ENCODE peak calls at places on chromosomes 7 and 10, in eight cellular contexts. One of them, this sample, is unnamed.

GRCh38 chr7:81990395-81990794 is 220.5 kb upstream of the HGF start:
- DNase-seq in body of pancreas: no peak
- DNase-seq in GM12865: no peak
- DNase-seq in HFF-Myc: no peak
- DNase-seq in foreskin fibroblast: peak
- DNase-seq in kidney epithelial cell: peak
- DNase-seq in sigmoid colon: no peak
- DNase-seq in aorta: no peak
- DNase-seq in this sample: no peak

GRCh38 chr10:92993671-92994304 is 66.8 kb upstream of the CYP26C1 start:
- DNase-seq in HFF-Myc: no peak
- DNase-seq in aorta: no peak
- DNase-seq in sigmoid colon: no peak
- DNase-seq in body of pancreas: no peak
- DNase-seq in GM12865: no peak
- DNase-seq in kidney epithelial cell: no peak
- DNase-seq in foreskin fibroblast: no peak
- DNase-seq in this sample: no peak

GRCh38 chr10:84523509-84523908 is 195.1 kb downstream of the CCSER2 start:
- DNase-seq in aorta: no peak
- DNase-seq in sigmoid colon: no peak
- DNase-seq in HFF-Myc: no peak
- DNase-seq in GM12865: no peak
- DNase-seq in body of pancreas: no peak
- DNase-seq in kidney epithelial cell: no peak
- DNase-seq in foreskin fibroblast: no peak
- DNase-seq in this sample: no peak

GRCh38 chr7:50679218-50680007 is 103.3 kb downstream of the GRB10 start:
- DNase-seq in sigmoid colon: no peak
- DNase-seq in aorta: no peak
- DNase-seq in kidney epithelial cell: no peak
- DNase-seq in HFF-Myc: peak
- DNase-seq in GM12865: peak
- DNase-seq in foreskin fibroblast: peak
- DNase-seq in body of pancreas: no peak
- DNase-seq in this sample: no peak

GRCh38 chr7:112882022-112882421 is 91.8 kb upstream of the TMEM168 start:
- DNase-seq in GM12865: no peak
- DNase-seq in foreskin fibroblast: no peak
- DNase-seq in HFF-Myc: no peak
- DNase-seq in aorta: no peak
- DNase-seq in kidney epithelial cell: no peak
- DNase-seq in sigmoid colon: no peak
- DNase-seq in body of pancreas: no peak
- DNase-seq in this sample: no peak

GRCh38 chr10:72834183-72834825 is 59.2 kb upstream of the OIT3 start:
- DNase-seq in aorta: no peak
- DNase-seq in body of pancreas: peak
- DNase-seq in HFF-Myc: peak
- DNase-seq in GM12865: peak
- DNase-seq in sigmoid colon: peak
- DNase-seq in kidney epithelial cell: peak
- DNase-seq in foreskin fibroblast: peak
- DNase-seq in this sample: no peak

GRCh38 chr10:28302012-28302667 is 724 bp downstream of the MPP7 start:
- DNase-seq in kidney epithelial cell: no peak
- DNase-seq in GM12865: no peak
- DNase-seq in sigmoid colon: no peak
- DNase-seq in HFF-Myc: no peak
- DNase-seq in foreskin fibroblast: no peak
- DNase-seq in body of pancreas: no peak
- DNase-seq in aorta: peak
- DNase-seq in this sample: no peak

GRCh38 chr10:79156334-79157274 is 87.8 kb downstream of the ZMIZ1 start:
- DNase-seq in kidney epithelial cell: no peak
- DNase-seq in aorta: no peak
- DNase-seq in foreskin fibroblast: no peak
- DNase-seq in sigmoid colon: no peak
- DNase-seq in GM12865: no peak
- DNase-seq in body of pancreas: no peak
- DNase-seq in HFF-Myc: no peak
- DNase-seq in this sample: no peak

GRCh38 chr7:821688-822087 is 10.6 kb upstream of the SUN1 start:
- DNase-seq in GM12865: no peak
- DNase-seq in aorta: peak
- DNase-seq in body of pancreas: no peak
- DNase-seq in kidney epithelial cell: no peak
- DNase-seq in HFF-Myc: no peak
- DNase-seq in sigmoid colon: peak
- DNase-seq in foreskin fibroblast: no peak
- DNase-seq in this sample: no peak

GRCh38 chr7:6026011-6026819 is 5.0 kb upstream of the ANKRD61 start:
- DNase-seq in aorta: peak
- DNase-seq in foreskin fibroblast: peak
- DNase-seq in sigmoid colon: peak
- DNase-seq in HFF-Myc: peak
- DNase-seq in GM12865: peak
- DNase-seq in body of pancreas: peak
- DNase-seq in kidney epithelial cell: no peak
- DNase-seq in this sample: no peak

GRCh38 chr10:95864906-95865813 is 42.6 kb upstream of the CC2D2B start:
- DNase-seq in foreskin fibroblast: peak
- DNase-seq in sigmoid colon: no peak
- DNase-seq in GM12865: peak
- DNase-seq in HFF-Myc: peak
- DNase-seq in kidney epithelial cell: peak
- DNase-seq in body of pancreas: no peak
- DNase-seq in aorta: no peak
- DNase-seq in this sample: no peak

GRCh38 chr7:40921589-40922315 is 781.1 kb downstream of the INHBA start:
- DNase-seq in HFF-Myc: no peak
- DNase-seq in body of pancreas: no peak
- DNase-seq in kidney epithelial cell: no peak
- DNase-seq in aorta: no peak
- DNase-seq in GM12865: no peak
- DNase-seq in foreskin fibroblast: no peak
- DNase-seq in sigmoid colon: no peak
- DNase-seq in this sample: no peak

GRCh38 chr10:79434816-79435215 is 10.6 kb downstream of the ZCCHC24 start:
- DNase-seq in GM12865: no peak
- DNase-seq in kidney epithelial cell: no peak
- DNase-seq in body of pancreas: no peak
- DNase-seq in aorta: no peak
- DNase-seq in HFF-Myc: no peak
- DNase-seq in sigmoid colon: peak
- DNase-seq in foreskin fibroblast: peak
- DNase-seq in this sample: peak

GRCh38 chr7:90824386-90825307 is 228.5 kb downstream of the CDK14 start:
- DNase-seq in GM12865: no peak
- DNase-seq in body of pancreas: no peak
- DNase-seq in kidney epithelial cell: no peak
- DNase-seq in aorta: no peak
- DNase-seq in sigmoid colon: no peak
- DNase-seq in foreskin fibroblast: peak
- DNase-seq in HFF-Myc: peak
- DNase-seq in this sample: no peak

DNA sequence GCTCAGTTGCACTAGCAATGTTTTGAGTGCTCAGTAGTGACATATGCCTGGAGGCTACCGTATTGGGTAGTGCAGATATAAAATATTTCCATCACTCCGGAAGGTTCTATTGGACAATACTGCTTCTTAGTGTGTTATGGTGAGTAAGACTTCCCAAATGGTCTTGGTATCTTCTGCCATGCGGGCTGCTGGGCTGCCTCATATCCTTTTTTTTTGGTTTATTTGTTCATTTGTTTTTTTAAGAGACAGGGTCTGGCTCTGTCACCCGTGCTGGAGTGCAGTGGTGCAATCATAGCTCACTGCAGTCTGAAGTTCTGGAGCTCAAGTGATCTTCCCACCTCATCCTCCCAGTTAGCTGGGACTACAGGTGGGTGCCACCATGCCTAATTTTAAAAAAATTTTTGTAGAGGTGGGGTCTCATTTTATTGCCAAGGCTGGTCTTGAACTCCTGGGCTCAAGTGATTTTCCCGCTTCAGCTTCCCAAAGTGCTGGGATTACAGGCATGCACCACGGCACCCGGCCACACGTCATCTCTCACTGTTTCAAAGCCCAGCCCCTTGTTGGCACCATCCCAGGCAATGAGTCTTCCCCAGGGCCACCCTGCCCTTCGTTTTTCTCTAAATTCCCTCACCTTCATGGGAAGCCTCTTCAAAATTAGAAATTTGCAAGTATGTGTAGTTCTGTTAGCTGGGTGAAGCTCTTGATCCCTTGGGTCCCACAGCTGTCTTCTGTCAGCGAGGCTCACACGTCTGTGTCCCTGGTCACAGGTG is 111.0 kb upstream of the KLF14 start:
- DNase-seq in sigmoid colon: no peak
- DNase-seq in kidney epithelial cell: no peak
- DNase-seq in GM12865: no peak
- DNase-seq in foreskin fibroblast: peak
- DNase-seq in HFF-Myc: peak
- DNase-seq in body of pancreas: no peak
- DNase-seq in aorta: no peak
- DNase-seq in this sample: no peak
- H3K4me3 ChIP-seq in sigmoid colon: no peak
- H3K4me3 ChIP-seq in kidney epithelial cell: no peak
- H3K4me3 ChIP-seq in GM12865: no peak
- H3K4me3 ChIP-seq in foreskin fibroblast: no peak
- H3K4me3 ChIP-seq in HFF-Myc: peak
- H3K4me3 ChIP-seq in body of pancreas: no peak
- H3K4me3 ChIP-seq in aorta: no peak
- H3K4me3 ChIP-seq in this sample: no peak

DNA sequence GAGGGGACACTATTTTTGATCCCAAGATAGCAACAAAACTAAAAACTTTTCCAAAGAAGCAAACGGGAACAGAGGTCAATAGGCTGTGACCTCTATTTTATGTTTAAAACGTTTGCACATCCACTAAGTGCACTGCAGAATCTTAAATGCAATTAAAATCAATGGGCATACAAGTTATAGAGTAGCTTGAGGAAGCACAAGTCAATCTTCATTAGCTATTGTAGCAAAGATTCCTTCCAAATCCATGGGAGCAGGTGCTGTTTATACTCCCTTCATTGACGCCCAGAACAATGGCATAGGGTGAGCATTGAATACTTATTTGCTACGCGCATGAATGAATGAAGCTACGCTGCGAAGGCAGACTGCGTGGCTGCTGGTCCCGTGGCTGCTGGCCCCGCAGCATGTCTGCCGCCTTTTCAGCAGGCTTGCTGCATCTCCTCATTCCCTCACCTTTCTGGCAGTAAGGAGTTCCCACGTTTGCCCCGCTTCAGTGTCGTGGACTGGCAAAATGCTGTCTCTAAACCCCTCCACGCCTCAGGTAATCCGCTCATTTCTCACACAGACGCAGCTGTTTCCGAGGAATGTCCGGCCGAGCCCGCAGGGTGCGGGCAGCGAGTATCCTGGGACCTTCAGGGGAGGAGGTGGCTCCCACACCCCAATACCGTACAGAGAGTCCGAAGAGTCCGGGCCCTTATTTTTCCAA is 754 bp upstream of the PHYHIPL start:
- DNase-seq in foreskin fibroblast: no peak
- DNase-seq in aorta: no peak
- DNase-seq in GM12865: peak
- DNase-seq in sigmoid colon: no peak
- DNase-seq in HFF-Myc: no peak
- DNase-seq in kidney epithelial cell: no peak
- DNase-seq in body of pancreas: peak
- DNase-seq in this sample: peak
- H3K4me3 ChIP-seq in foreskin fibroblast: no peak
- H3K4me3 ChIP-seq in aorta: peak
- H3K4me3 ChIP-seq in GM12865: peak
- H3K4me3 ChIP-seq in sigmoid colon: peak
- H3K4me3 ChIP-seq in HFF-Myc: peak
- H3K4me3 ChIP-seq in kidney epithelial cell: peak
- H3K4me3 ChIP-seq in body of pancreas: peak
- H3K4me3 ChIP-seq in this sample: peak

DNA sequence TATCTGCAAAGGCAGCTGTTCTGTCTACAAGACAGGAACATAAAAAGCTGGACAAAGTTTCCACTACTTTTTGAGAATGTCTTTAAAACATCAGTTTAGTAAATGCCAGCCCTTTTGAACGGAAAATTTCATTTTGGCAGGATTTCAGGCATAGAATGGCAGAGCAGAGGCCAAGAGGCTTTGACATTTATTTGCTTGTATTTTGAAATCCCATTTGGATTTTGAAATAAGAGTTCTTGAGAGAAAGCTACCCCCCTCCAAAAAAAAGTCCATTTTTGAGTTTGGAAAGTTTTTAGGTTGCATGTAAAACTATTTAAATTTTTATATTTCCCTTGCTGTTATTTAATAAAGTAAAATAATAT is 3.1 kb upstream of the ETV1 start:
- DNase-seq in body of pancreas: no peak
- DNase-seq in GM12865: no peak
- DNase-seq in aorta: no peak
- DNase-seq in kidney epithelial cell: no peak
- DNase-seq in sigmoid colon: no peak
- DNase-seq in foreskin fibroblast: no peak
- DNase-seq in HFF-Myc: no peak
- DNase-seq in this sample: no peak
- H3K4me3 ChIP-seq in body of pancreas: no peak
- H3K4me3 ChIP-seq in GM12865: no peak
- H3K4me3 ChIP-seq in aorta: no peak
- H3K4me3 ChIP-seq in kidney epithelial cell: no peak
- H3K4me3 ChIP-seq in sigmoid colon: peak
- H3K4me3 ChIP-seq in foreskin fibroblast: no peak
- H3K4me3 ChIP-seq in HFF-Myc: no peak
- H3K4me3 ChIP-seq in this sample: peak

GRCh38 chr10:127149613-127150081 is 46.7 kb downstream of the INSYN2A start:
- DNase-seq in HFF-Myc: no peak
- DNase-seq in body of pancreas: no peak
- DNase-seq in sigmoid colon: no peak
- DNase-seq in aorta: no peak
- DNase-seq in kidney epithelial cell: no peak
- DNase-seq in GM12865: no peak
- DNase-seq in foreskin fibroblast: peak
- DNase-seq in this sample: no peak
- H3K4me3 ChIP-seq in HFF-Myc: no peak
- H3K4me3 ChIP-seq in body of pancreas: no peak
- H3K4me3 ChIP-seq in sigmoid colon: no peak
- H3K4me3 ChIP-seq in aorta: no peak
- H3K4me3 ChIP-seq in kidney epithelial cell: no peak
- H3K4me3 ChIP-seq in GM12865: no peak
- H3K4me3 ChIP-seq in foreskin fibroblast: no peak
- H3K4me3 ChIP-seq in this sample: no peak

DNA sequence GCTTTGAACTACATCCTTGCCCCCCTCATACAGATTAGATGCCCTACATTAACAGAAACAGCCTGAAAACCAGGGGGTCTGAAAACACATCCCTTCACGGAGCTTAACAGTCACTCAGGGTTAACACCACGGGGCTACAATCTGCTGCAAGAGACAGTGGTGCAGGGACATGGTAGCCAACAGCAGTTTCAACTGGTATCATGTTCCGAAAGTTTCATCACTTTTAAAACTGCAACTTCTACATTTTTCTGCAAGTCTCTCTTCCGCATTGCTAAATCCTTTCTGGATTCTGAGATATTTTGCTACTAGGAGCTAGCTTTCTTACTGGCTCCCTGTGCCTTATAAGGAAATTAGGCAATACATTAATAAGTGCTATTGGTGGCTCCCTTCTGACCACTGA is 92.6 kb downstream of the JAZF1 start:
- DNase-seq in body of pancreas: no peak
- DNase-seq in sigmoid colon: no peak
- DNase-seq in foreskin fibroblast: no peak
- DNase-seq in GM12865: no peak
- DNase-seq in HFF-Myc: no peak
- DNase-seq in kidney epithelial cell: no peak
- DNase-seq in aorta: no peak
- DNase-seq in this sample: no peak
- H3K4me3 ChIP-seq in body of pancreas: no peak
- H3K4me3 ChIP-seq in sigmoid colon: no peak
- H3K4me3 ChIP-seq in foreskin fibroblast: no peak
- H3K4me3 ChIP-seq in GM12865: no peak
- H3K4me3 ChIP-seq in HFF-Myc: no peak
- H3K4me3 ChIP-seq in kidney epithelial cell: no peak
- H3K4me3 ChIP-seq in aorta: no peak
- H3K4me3 ChIP-seq in this sample: no peak

This sample was measured in dorsolateral prefrontal cortex.